ENCODE peak calls at places on chromosomes 11 and 22, in four cellular contexts. K is mammary epithelial cell; F is CD8-positive, alpha-beta T cell; L is A549. N is an unnamed sample.

GRCh38 chr11:793556-793955 is 3.7 kb upstream of the CEND1 start:
- DNase-seq in F (no peak), L (no peak), K (no peak), N (no peak)

GRCh38 chr11:92978226-92979111 is 9.0 kb downstream of the MTNR1B start:
- DNase-seq in K (peak; percentile 52), L (no peak), F (no peak), N (no peak)

GRCh38 chr11:35553831-35554230 is 28.4 kb upstream of the PAMR1 start:
- DNase-seq in L (peak; percentile 2), F (no peak), K (no peak), N (peak; percentile 93)

GRCh38 chr11:93817426-93818348 is 32.7 kb downstream of the VSTM5 start:
- DNase-seq in K (no peak), F (no peak), L (no peak), N (no peak)

GRCh38 chr11:17479284-17480214 is 2.9 kb upstream of the ABCC8 start:
- DNase-seq in L (peak; percentile 24), K (peak; percentile 48), F (no peak), N (no peak)

GRCh38 chr22:45884201-45885067 is 92.5 kb downstream of the WNT7B start:
- DNase-seq in L (no peak), F (no peak), K (no peak), N (no peak)

GRCh38 chr11:78101073-78101472 is 21.4 kb upstream of the NDUFC2 start:
- DNase-seq in L (peak; percentile 26), K (no peak), F (no peak), N (no peak)

GRCh38 chr22:17576475-17576874 is 13.2 kb downstream of the SLC25A18 start:
- DNase-seq in L (no peak), F (no peak), K (peak; percentile 99), N (peak; percentile 87)

GRCh38 chr11:134276396-134277175 is 407 bp downstream of the GLB1L3 start:
- DNase-seq in K (no peak), L (no peak), F (no peak), N (no peak)

GRCh38 chr11:91243630-91244029 is 981.0 kb upstream of the FAT3 start:
- DNase-seq in F (no peak), L (no peak), K (no peak), N (no peak)

GRCh38 chr11:34758262-34758661 is 137.4 kb downstream of the EHF start:
- DNase-seq in K (no peak), F (no peak), L (no peak), N (no peak)

GRCh38 chr11:96530473-96530872 is 140.7 kb downstream of the JRKL start:
- DNase-seq in L (no peak), K (no peak), F (no peak), N (no peak)

GRCh38 chr22:43234299-43234988 is 47.5 kb upstream of the TTLL12 start:
- DNase-seq in F (no peak), K (no peak), L (no peak), N (no peak)

GRCh38 chr11:112830255-112830654 is 131.0 kb upstream of the NCAM1 start:
- DNase-seq in K (no peak), F (no peak), L (no peak), N (no peak)

GRCh38 chr22:22185844-22186499 is 58.6 kb upstream of the VPREB1 start:
- DNase-seq in F (no peak), K (no peak), L (no peak), N (no peak)

GRCh38 chr11:56700242-56700918 is 1.5 kb downstream of the OR9G1 start:
- DNase-seq in K (peak; percentile 87), F (no peak), L (no peak), N (no peak)

GRCh38 chr11:5004429-5005274 is 10.0 kb downstream of the OR51L1 start:
- DNase-seq in K (peak; percentile 63), F (no peak), L (peak; percentile 62), N (no peak)

GRCh38 chr22:39954584-39955055 is 5.6 kb upstream of the TMA7B start:
- DNase-seq in F (no peak), L (no peak), K (peak; percentile 80), N (peak; percentile 57)

GRCh38 chr11:22207162-22207561 is 14.3 kb downstream of the ANO5 start:
- DNase-seq in L (no peak), K (no peak), F (no peak), N (no peak)

GRCh38 chr22:24270556-24271405 is at the start of gene SPECC1L:
- DNase-seq in L (peak; percentile 90), F (peak; percentile 89), K (peak; percentile 92), N (no peak)

GRCh38 chr11:78313181-78313788 is 104.3 kb downstream of the GAB2 start:
- DNase-seq in F (no peak), K (peak; percentile 66), L (peak; percentile 24), N (peak; percentile 55)

GRCh38 chr11:121035823-121036222 is 11.9 kb downstream of the TBCEL start:
- DNase-seq in K (no peak), L (no peak), F (no peak), N (no peak)

GRCh38 chr11:95132956-95133355 is 43.3 kb downstream of the ENDOD1 start:
- DNase-seq in K (peak; percentile 89), F (no peak), L (no peak), N (no peak)

GRCh38 chr22:40432625-40433024 is 62.2 kb downstream of the SGSM3 start:
- DNase-seq in L (no peak), K (no peak), F (no peak), N (no peak)

GRCh38 chr11:1059759-1060158 is 14.9 kb upstream of the MUC2 start:
- DNase-seq in L (no peak), K (no peak), F (no peak), N (no peak)

GRCh38 chr11:68012843-68013610 is 2.9 kb downstream of the ALDH3B1 start:
- DNase-seq in L (peak; percentile 98), K (peak; percentile 91), F (no peak), N (peak; percentile 89)

GRCh38 chr22:17368727-17369552 is at the start of gene CECR2:
- DNase-seq in K (no peak), L (peak; percentile 21), F (no peak), N (no peak)

GRCh38 chr22:27795053-27795452 is 6.5 kb downstream of the MN1 start:
- DNase-seq in L (no peak), K (no peak), F (no peak), N (no peak)

GRCh38 chr22:27987557-27987956 is 68.5 kb upstream of the PITPNB start:
- DNase-seq in L (no peak), K (no peak), F (no peak), N (peak; percentile 77)

GRCh38 chr11:33307984-33308383 is 50.8 kb downstream of the HIPK3 start:
- DNase-seq in L (no peak), K (no peak), F (no peak), N (no peak)

GRCh38 chr11:66951927-66952337 is 6.3 kb downstream of the PC start:
- DNase-seq in F (no peak), K (no peak), L (no peak), N (no peak)

GRCh38 chr22:40855104-40855959 is 1.1 kb downstream of the ST13 start:
- DNase-seq in K (peak; percentile 35), F (no peak), L (no peak), N (no peak)

GRCh38 chr11:114438303-114438702 is 964 bp upstream of the REXO2 start:
- DNase-seq in F (no peak), L (no peak), K (peak; percentile 16), N (no peak)

GRCh38 chr11:47489395-47489755 is 40.4 kb upstream of the RAPSN start:
- DNase-seq in F (no peak), L (no peak), K (no peak), N (no peak)

GRCh38 chr22:20437253-20438065 is at the start of gene SCARF2:
- DNase-seq in K (no peak), F (no peak), L (no peak), N (no peak)
- H3K4me3 ChIP-seq in K (peak within 1 kb of the TSS; percentile 30), F (peak within 1 kb of the TSS; percentile 48), L (peak within 1 kb of the TSS; percentile 44), N (peak within 1 kb of the TSS; percentile 91)

DNA sequence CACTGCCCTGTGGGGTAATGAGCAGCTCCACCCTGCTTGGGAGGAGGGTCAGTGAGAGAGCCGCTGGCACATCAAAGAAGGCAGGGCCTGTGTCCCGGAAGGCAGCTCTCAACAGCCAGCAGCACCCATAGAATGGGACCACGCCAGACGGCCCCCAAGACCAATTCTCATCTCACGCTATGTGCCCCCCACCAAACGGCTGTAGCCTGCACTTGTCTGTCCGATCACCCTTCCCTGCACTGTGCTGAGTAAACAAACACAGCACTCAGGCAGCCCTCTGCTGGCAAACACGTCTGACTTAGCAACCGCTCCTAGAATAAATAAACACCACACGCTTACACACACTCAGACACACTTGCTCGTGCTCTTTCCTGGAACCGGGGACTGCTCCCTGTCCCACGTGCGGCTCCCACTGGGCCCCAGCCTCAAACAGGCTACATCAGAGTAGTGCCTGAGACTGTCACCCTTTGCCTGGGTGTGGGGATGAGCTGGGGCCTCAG is 53.2 kb upstream of the CDON start:
- DNase-seq in K (no peak), L (peak; percentile 82), F (no peak), N (peak; percentile 52)
- TF ChIP-seq CTCF in K (no peak), L (no peak), F (no peak), N (peak; percentile 31)

GRCh38 chr11:12110714-12111481 is 508 bp downstream of the MICAL2 start:
- DNase-seq in F (peak; percentile 34), L (no peak), K (peak; percentile 37), N (no peak)

GRCh38 chr11:12110201-12110713 is at the start of gene MICAL2:
- DNase-seq in L (peak; percentile 85), K (peak; percentile 95), F (peak; percentile 79), N (no peak)

GRCh38 chr11:12112731-12113130 is 2.3 kb downstream of the MICAL2 start:
- DNase-seq in K (no peak), L (no peak), F (no peak), N (no peak)

GRCh38 chr11:12112150-12112520 is 1.7 kb downstream of the MICAL2 start:
- DNase-seq in L (no peak), K (peak; percentile 24), F (no peak), N (no peak)

GRCh38 chr11:12111482-12112149 is 1.2 kb downstream of the MICAL2 start:
- DNase-seq in F (no peak), K (peak; percentile 30), L (no peak), N (no peak)
- H3K4me3 ChIP-seq in F (no peak overlapping the region), K (peak overlapping the region; percentile 76), L (peak overlapping the region; percentile 83), N (peak overlapping the region; percentile 80)

GRCh38 chr11:61545921-61546320 is 35.0 kb downstream of the SYT7 start:
- DNase-seq in F (no peak), K (no peak), L (no peak), N (no peak)

GRCh38 chr11:61544466-61544865 is 35.9 kb downstream of the LRRC10B start:
- DNase-seq in F (no peak), K (no peak), L (no peak), N (no peak)

GRCh38 chr11:61546663-61547062 is 34.2 kb downstream of the SYT7 start:
- DNase-seq in K (no peak), F (no peak), L (no peak), N (no peak)

GRCh38 chr11:61543606-61544306 is 35.2 kb downstream of the LRRC10B start:
- DNase-seq in F (no peak), L (peak; percentile 62), K (no peak), N (peak; percentile 13)

GRCh38 chr11:61545341-61545740 is 35.5 kb downstream of the SYT7 start:
- DNase-seq in F (no peak), K (no peak), L (peak; percentile 42), N (no peak)
- TF ChIP-seq CTCF in F (no peak), K (peak; percentile 55), L (peak; percentile 29), N (peak; percentile 42)